ENCODE peak calls at places on chromosomes 2 and 18, in eight cellular contexts. U, I, E, Z, G, V, L and A are unnamed samples.

GRCh38 chr2:237421542-237422047 is 7.6 kb upstream of the COL6A3 start:
- DNase-seq in U (peak), I (no peak), E (peak), Z (peak), G (peak), V (peak), L (peak), A (peak)

GRCh38 chr2:19745318-19746136 is 156.3 kb downstream of the TTC32 start:
- DNase-seq in U (no peak), I (no peak), E (no peak), Z (no peak), G (no peak), V (no peak), L (peak), A (no peak)

GRCh38 chr18:8630546-8630945 is 21.3 kb downstream of the RAB12 start:
- DNase-seq in U (no peak), I (no peak), E (no peak), Z (no peak), G (no peak), V (no peak), L (no peak), A (no peak)

GRCh38 chr18:312415-312814 is 44.6 kb upstream of the THOC1 start:
- DNase-seq in U (no peak), I (no peak), E (no peak), Z (no peak), G (no peak), V (peak), L (no peak), A (no peak)

GRCh38 chr2:188292446-188293239 is 969 bp downstream of the GULP1 start:
- DNase-seq in U (peak), I (peak), E (peak), Z (peak), G (peak), V (peak), L (peak), A (peak)

GRCh38 chr18:2529154-2529553 is 42.2 kb downstream of the METTL4 start:
- DNase-seq in U (no peak), I (no peak), E (no peak), Z (no peak), G (no peak), V (no peak), L (no peak), A (no peak)

GRCh38 chr2:105387225-105387624 is 11.6 kb downstream of the FHL2 start:
- DNase-seq in U (no peak), I (no peak), E (no peak), Z (no peak), G (no peak), V (no peak), L (peak), A (no peak)

GRCh38 chr18:79484661-79485621 is 89.2 kb downstream of the NFATC1 start:
- DNase-seq in U (peak), I (no peak), E (no peak), Z (no peak), G (peak), V (peak), L (peak), A (peak)

GRCh38 chr18:37334494-37335125 is 231.0 kb downstream of the CELF4 start:
- DNase-seq in U (peak), I (no peak), E (no peak), Z (peak), G (no peak), V (peak), L (no peak), A (peak)

GRCh38 chr2:239399404-239399999 is 1.3 kb downstream of the HDAC4 start:
- DNase-seq in U (no peak), I (no peak), E (peak), Z (peak), G (peak), V (peak), L (peak), A (peak)

GRCh38 chr18:48629730-48630324 is 91.0 kb downstream of the CTIF start:
- DNase-seq in U (peak), I (no peak), E (peak), Z (peak), G (no peak), V (no peak), L (no peak), A (peak)

GRCh38 chr2:66984864-66985263 is 412.3 kb upstream of the ETAA1 start:
- DNase-seq in U (no peak), I (no peak), E (no peak), Z (no peak), G (no peak), V (no peak), L (no peak), A (peak)

GRCh38 chr2:239465017-239466001 is 64.5 kb upstream of the HDAC4 start:
- DNase-seq in U (peak), I (peak), E (peak), Z (no peak), G (peak), V (no peak), L (peak), A (no peak)

GRCh38 chr2:48474599-48475298 is 55.2 kb upstream of the STON1 start:
- DNase-seq in U (peak), I (no peak), E (no peak), Z (no peak), G (no peak), V (no peak), L (no peak), A (peak)

GRCh38 chr18:44080054-44080453 is 600.6 kb upstream of the SETBP1 start:
- DNase-seq in U (no peak), I (no peak), E (no peak), Z (no peak), G (no peak), V (no peak), L (no peak), A (no peak)

GRCh38 chr2:190119257-190119656 is 56.7 kb upstream of the MSTN start:
- DNase-seq in U (no peak), I (peak), E (no peak), Z (no peak), G (peak), V (peak), L (no peak), A (no peak)

GRCh38 chr18:58993260-58993659 is 128.6 kb downstream of the ZNF532 start:
- DNase-seq in U (peak), I (no peak), E (peak), Z (no peak), G (no peak), V (no peak), L (no peak), A (peak)

GRCh38 chr2:130912471-130912870 is 75.8 kb downstream of the ARHGEF4 start:
- DNase-seq in U (no peak), I (no peak), E (no peak), Z (no peak), G (no peak), V (no peak), L (no peak), A (no peak)

GRCh38 chr2:74249406-74250122 is 51.1 kb downstream of the MTHFD2 start:
- DNase-seq in U (no peak), I (no peak), E (no peak), Z (no peak), G (no peak), V (no peak), L (no peak), A (no peak)

GRCh38 chr2:47274054-47274779 is 119.1 kb upstream of the STPG4 start:
- DNase-seq in U (peak), I (no peak), E (no peak), Z (no peak), G (no peak), V (no peak), L (peak), A (peak)

GRCh38 chr2:222883420-222883819 is 22.6 kb downstream of the ACSL3 start:
- DNase-seq in U (no peak), I (no peak), E (no peak), Z (no peak), G (no peak), V (no peak), L (no peak), A (no peak)